ENCODE peak calls at places on chromosomes 3 and 15, in six cellular contexts. One of them, this sample, is unnamed.

GRCh38 chr3:3264796-3265195 is 85.3 kb upstream of the CRBN start:
- DNase-seq in heart right ventricle: no peak
- DNase-seq in spleen: no peak
- DNase-seq in AG04450: no peak
- DNase-seq in IMR-90: no peak
- DNase-seq in HCT116: no peak
- DNase-seq in this sample: no peak

GRCh38 chr3:144816366-144816765 is 844.7 kb downstream of the DIPK2A start:
- DNase-seq in HCT116: no peak
- DNase-seq in IMR-90: no peak
- DNase-seq in heart right ventricle: no peak
- DNase-seq in spleen: no peak
- DNase-seq in AG04450: no peak
- DNase-seq in this sample: no peak

GRCh38 chr3:57911588-57911987 is 96.6 kb upstream of the FLNB start:
- DNase-seq in spleen: no peak
- DNase-seq in heart right ventricle: no peak
- DNase-seq in HCT116: no peak
- DNase-seq in IMR-90: peak; percentile 18
- DNase-seq in AG04450: no peak
- DNase-seq in this sample: no peak

GRCh38 chr15:65305144-65305758 is 774 bp downstream of the RNU5B-1 start:
- DNase-seq in IMR-90: no peak
- DNase-seq in HCT116: no peak
- DNase-seq in spleen: peak; percentile 65
- DNase-seq in AG04450: no peak
- DNase-seq in heart right ventricle: no peak
- DNase-seq in this sample: no peak

GRCh38 chr3:31370681-31371080 is 162.0 kb upstream of the STT3B start:
- DNase-seq in HCT116: no peak
- DNase-seq in AG04450: no peak
- DNase-seq in spleen: no peak
- DNase-seq in IMR-90: no peak
- DNase-seq in heart right ventricle: no peak
- DNase-seq in this sample: no peak

GRCh38 chr3:99119312-99119810 is 217.9 kb upstream of the DCBLD2 start:
- DNase-seq in AG04450: no peak
- DNase-seq in IMR-90: peak; percentile 36
- DNase-seq in HCT116: no peak
- DNase-seq in spleen: no peak
- DNase-seq in heart right ventricle: no peak
- DNase-seq in this sample: no peak

GRCh38 chr15:32936283-32936918 is 218.6 kb downstream of the GREM1 start:
- DNase-seq in IMR-90: peak; percentile 37
- DNase-seq in HCT116: peak; percentile 33
- DNase-seq in spleen: no peak
- DNase-seq in heart right ventricle: no peak
- DNase-seq in AG04450: no peak
- DNase-seq in this sample: no peak

GRCh38 chr15:88848203-88848602 is 45.0 kb downstream of the ACAN start:
- DNase-seq in HCT116: no peak
- DNase-seq in IMR-90: no peak
- DNase-seq in heart right ventricle: no peak
- DNase-seq in spleen: no peak
- DNase-seq in AG04450: no peak
- DNase-seq in this sample: no peak

GRCh38 chr3:37955918-37956317 is 34.7 kb upstream of the VILL start:
- DNase-seq in HCT116: no peak
- DNase-seq in AG04450: no peak
- DNase-seq in heart right ventricle: no peak
- DNase-seq in IMR-90: no peak
- DNase-seq in spleen: no peak
- DNase-seq in this sample: no peak

GRCh38 chr3:106420628-106421027 is 551.8 kb upstream of the CBLB start:
- DNase-seq in spleen: no peak
- DNase-seq in HCT116: no peak
- DNase-seq in IMR-90: no peak
- DNase-seq in heart right ventricle: no peak
- DNase-seq in AG04450: no peak
- DNase-seq in this sample: no peak

GRCh38 chr15:80693682-80694623 is 1.2 kb upstream of the ABHD17C start:
- DNase-seq in AG04450: no peak
- DNase-seq in IMR-90: peak; percentile 39
- DNase-seq in heart right ventricle: no peak
- DNase-seq in spleen: no peak
- DNase-seq in HCT116: no peak
- DNase-seq in this sample: no peak

DNA sequence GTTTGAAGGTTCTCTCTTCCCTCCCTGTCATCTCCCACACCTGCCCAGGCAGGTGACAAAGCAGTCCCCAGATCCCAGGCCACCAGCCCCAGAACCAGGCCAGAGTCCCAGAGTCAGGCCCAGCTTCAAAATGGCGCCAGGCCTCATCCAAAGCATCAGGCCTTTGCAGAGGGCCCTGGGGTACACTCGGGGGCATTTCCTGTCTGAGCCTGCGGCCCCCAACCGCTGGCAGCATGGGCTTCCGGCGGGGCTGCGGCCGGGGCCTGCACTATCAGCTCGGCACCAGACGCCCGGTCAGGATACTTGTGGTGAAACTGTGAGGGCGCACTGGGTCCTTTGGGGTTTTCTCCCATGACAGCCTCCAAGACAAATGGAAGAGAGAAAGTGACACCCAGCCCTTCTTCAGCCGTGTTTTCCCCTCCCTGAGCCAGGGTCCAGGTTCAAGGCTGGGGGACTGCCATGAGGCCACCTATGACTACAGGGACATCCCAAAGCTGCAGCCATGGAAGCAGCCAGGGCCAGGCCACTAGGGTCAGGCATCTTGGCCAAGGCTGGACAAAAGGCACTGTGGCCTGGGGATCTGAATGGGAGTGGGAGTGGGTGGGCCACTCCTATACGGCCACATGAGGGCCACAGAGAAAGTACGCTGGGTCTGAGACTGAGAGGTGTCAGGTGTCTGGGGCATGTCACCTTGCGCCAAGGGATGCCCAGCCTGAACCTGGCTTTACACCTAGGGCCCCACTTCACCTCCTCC is 33.9 kb downstream of the RPN1 start:
- DNase-seq in HCT116: no peak
- DNase-seq in spleen: peak; percentile 84
- DNase-seq in IMR-90: no peak
- DNase-seq in heart right ventricle: no peak
- DNase-seq in AG04450: no peak
- DNase-seq in this sample: no peak
- H3K4me3 ChIP-seq in HCT116: no peak overlapping the region
- H3K4me3 ChIP-seq in spleen: no peak overlapping the region
- H3K4me3 ChIP-seq in IMR-90: no peak overlapping the region
- H3K4me3 ChIP-seq in heart right ventricle: peak overlapping the region; percentile 95
- H3K4me3 ChIP-seq in AG04450: no peak overlapping the region
- H3K4me3 ChIP-seq in this sample: no peak overlapping the region

GRCh38 chr3:44722103-44722401 is 7.4 kb upstream of the ZNF501 start:
- DNase-seq in spleen: no peak
- DNase-seq in heart right ventricle: no peak
- DNase-seq in HCT116: no peak
- DNase-seq in AG04450: no peak
- DNase-seq in IMR-90: no peak
- DNase-seq in this sample: no peak

DNA sequence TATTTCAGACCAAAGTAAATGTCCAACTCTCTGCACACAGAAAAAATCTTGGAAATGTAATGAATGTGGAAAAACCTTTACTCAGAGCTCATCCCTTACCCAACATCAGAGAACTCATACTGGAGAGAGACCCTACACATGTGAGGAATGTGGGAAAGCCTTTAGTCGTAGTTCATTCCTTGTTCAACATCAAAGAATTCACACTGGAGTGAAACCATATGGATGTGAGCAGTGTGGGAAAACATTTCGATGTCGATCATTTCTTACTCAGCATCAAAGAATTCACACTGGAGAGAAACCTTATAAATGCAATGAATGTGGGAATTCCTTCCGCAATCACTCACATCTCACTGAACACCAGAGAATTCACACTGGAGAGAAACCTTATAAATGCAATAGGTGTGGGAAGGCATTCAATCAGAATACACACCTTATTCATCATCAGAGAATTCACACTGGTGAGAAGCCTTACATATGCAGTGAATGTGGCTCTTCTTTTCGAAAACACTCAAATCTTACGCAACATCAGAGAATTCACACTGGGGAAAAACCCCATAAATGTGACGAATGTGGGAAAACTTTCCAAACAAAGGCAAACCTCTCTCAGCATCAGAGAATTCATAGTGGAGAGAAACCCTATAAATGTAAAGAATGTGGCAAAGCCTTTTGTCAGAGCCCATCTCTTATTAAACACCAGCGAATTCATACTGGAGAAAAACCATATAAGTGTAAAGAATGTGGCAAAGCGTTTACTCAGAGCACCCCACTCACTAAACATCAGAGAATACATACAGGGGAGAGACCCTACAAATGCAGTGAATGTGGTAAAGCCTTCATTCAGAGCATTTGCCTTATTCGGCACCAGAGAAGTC is 8.0 kb upstream of the ZNF501 start:
- DNase-seq in AG04450: no peak
- DNase-seq in IMR-90: peak; percentile 6
- DNase-seq in spleen: no peak
- DNase-seq in heart right ventricle: no peak
- DNase-seq in HCT116: no peak
- DNase-seq in this sample: no peak
- H3K9me3 ChIP-seq in AG04450: peaks cover 60% of the 10 kb centered on the region
- H3K9me3 ChIP-seq in IMR-90: peaks cover 79% of the 10 kb centered on the region
- H3K9me3 ChIP-seq in spleen: peaks cover 100% of the 10 kb centered on the region
- H3K9me3 ChIP-seq in heart right ventricle: peaks cover 13% of the 10 kb centered on the region
- H3K9me3 ChIP-seq in HCT116: peaks cover 46% of the 10 kb centered on the region
- H3K9me3 ChIP-seq in this sample: peaks cover 42% of the 10 kb centered on the region

GRCh38 chr3:108497271-108497670 is 13.1 kb downstream of the MYH15 start:
- DNase-seq in spleen: no peak
- DNase-seq in HCT116: no peak
- DNase-seq in heart right ventricle: no peak
- DNase-seq in IMR-90: no peak
- DNase-seq in AG04450: no peak
- DNase-seq in this sample: no peak

GRCh38 chr3:108493862-108494261 is 16.5 kb downstream of the MYH15 start:
- DNase-seq in IMR-90: no peak
- DNase-seq in AG04450: no peak
- DNase-seq in spleen: no peak
- DNase-seq in heart right ventricle: peak; percentile 12
- DNase-seq in HCT116: peak; percentile 19
- DNase-seq in this sample: peak; percentile 21

GRCh38 chr3:108494862-108495531 is 15.4 kb downstream of the MYH15 start:
- DNase-seq in spleen: no peak
- DNase-seq in HCT116: no peak
- DNase-seq in AG04450: no peak
- DNase-seq in IMR-90: no peak
- DNase-seq in heart right ventricle: no peak
- DNase-seq in this sample: no peak

GRCh38 chr3:108500728-108501127 is 9.7 kb downstream of the MYH15 start:
- DNase-seq in spleen: no peak
- DNase-seq in heart right ventricle: no peak
- DNase-seq in IMR-90: peak; percentile 31
- DNase-seq in AG04450: no peak
- DNase-seq in HCT116: no peak
- DNase-seq in this sample: no peak

GRCh38 chr3:108495717-108496116 is 14.7 kb downstream of the MYH15 start:
- DNase-seq in heart right ventricle: no peak
- DNase-seq in IMR-90: no peak
- DNase-seq in AG04450: no peak
- DNase-seq in spleen: no peak
- DNase-seq in HCT116: no peak
- DNase-seq in this sample: no peak
- H3K4me3 ChIP-seq in heart right ventricle: no peak overlapping the region
- H3K4me3 ChIP-seq in IMR-90: no peak overlapping the region
- H3K4me3 ChIP-seq in AG04450: no peak overlapping the region
- H3K4me3 ChIP-seq in spleen: no peak overlapping the region
- H3K4me3 ChIP-seq in HCT116: no peak overlapping the region
- H3K4me3 ChIP-seq in this sample: no peak overlapping the region

GRCh38 chr15:25092661-25093060 is 137.9 kb downstream of the SNRPN start:
- DNase-seq in heart right ventricle: no peak
- DNase-seq in IMR-90: peak; percentile 4
- DNase-seq in spleen: no peak
- DNase-seq in AG04450: no peak
- DNase-seq in HCT116: no peak
- DNase-seq in this sample: no peak
- H3K9me3 ChIP-seq in heart right ventricle: peaks cover 7% of the 10 kb centered on the region
- H3K9me3 ChIP-seq in IMR-90: peaks cover 46% of the 10 kb centered on the region
- H3K9me3 ChIP-seq in spleen: peaks cover 100% of the 10 kb centered on the region
- H3K9me3 ChIP-seq in AG04450: peaks cover 45% of the 10 kb centered on the region
- H3K9me3 ChIP-seq in HCT116: peaks cover 61% of the 10 kb centered on the region
- H3K9me3 ChIP-seq in this sample: no peaks in the 10 kb centered on the region

GRCh38 chr3:133895208-133896001 is at the start of gene RAB6B:
- DNase-seq in spleen: no peak
- DNase-seq in heart right ventricle: peak; percentile 64
- DNase-seq in HCT116: no peak
- DNase-seq in AG04450: no peak
- DNase-seq in IMR-90: peak; percentile 20
- DNase-seq in this sample: peak; percentile 89

GRCh38 chr3:133897547-133897946 is 1.9 kb upstream of the RAB6B start:
- DNase-seq in spleen: no peak
- DNase-seq in IMR-90: no peak
- DNase-seq in heart right ventricle: no peak
- DNase-seq in AG04450: no peak
- DNase-seq in HCT116: no peak
- DNase-seq in this sample: no peak

GRCh38 chr3:133893683-133894333 is 1.9 kb downstream of the RAB6B start:
- DNase-seq in IMR-90: no peak
- DNase-seq in HCT116: no peak
- DNase-seq in heart right ventricle: no peak
- DNase-seq in AG04450: no peak
- DNase-seq in spleen: no peak
- DNase-seq in this sample: no peak

GRCh38 chr3:133894334-133895207 is 1.1 kb downstream of the RAB6B start:
- DNase-seq in spleen: no peak
- DNase-seq in HCT116: no peak
- DNase-seq in IMR-90: no peak
- DNase-seq in heart right ventricle: peak; percentile 34
- DNase-seq in AG04450: no peak
- DNase-seq in this sample: peak; percentile 49

DNA sequence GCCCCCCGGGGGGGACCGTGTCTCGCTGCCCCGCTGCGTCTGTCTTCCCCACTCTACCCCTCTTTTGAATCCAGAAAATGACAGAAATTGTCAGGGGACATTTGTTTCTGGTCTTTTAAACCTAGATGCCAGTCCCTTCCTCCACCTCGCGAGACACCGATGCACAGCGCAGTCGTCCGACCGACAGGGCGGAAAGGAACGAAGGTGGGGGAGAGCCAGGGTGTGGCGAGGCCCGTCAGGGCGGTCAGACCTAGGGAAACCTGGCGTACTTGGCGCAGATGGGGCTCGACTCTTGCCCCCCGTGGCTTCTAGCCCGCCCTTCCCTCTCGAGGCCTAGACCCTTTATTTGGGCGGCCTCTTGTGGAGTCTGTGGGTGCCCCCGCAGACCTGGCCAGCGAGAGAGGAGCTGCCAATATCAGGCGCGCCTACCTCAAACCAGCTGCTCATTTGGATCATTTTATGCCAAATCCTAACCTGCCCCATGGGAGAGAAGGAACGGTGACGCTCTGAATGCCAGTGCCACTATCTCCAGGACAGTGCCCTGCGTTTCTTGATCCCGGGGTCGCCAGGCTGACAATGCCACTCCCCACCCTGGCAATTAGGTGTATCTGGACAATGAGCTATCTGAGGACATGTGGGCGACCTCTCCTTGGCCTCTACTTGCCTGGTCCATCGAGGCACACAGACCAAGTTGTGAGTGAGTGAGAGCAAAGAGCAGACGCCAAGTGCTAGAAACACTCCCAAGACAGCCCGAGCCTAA is 500 bp upstream of the RAB6B start:
- DNase-seq in HCT116: no peak
- DNase-seq in heart right ventricle: no peak
- DNase-seq in AG04450: no peak
- DNase-seq in IMR-90: no peak
- DNase-seq in spleen: no peak
- DNase-seq in this sample: peak; percentile 50
- H3K4me3 ChIP-seq in HCT116: peak overlapping the region; percentile 84
- H3K4me3 ChIP-seq in heart right ventricle: peak overlapping the region; percentile 69
- H3K4me3 ChIP-seq in AG04450: peak overlapping the region; percentile 68
- H3K4me3 ChIP-seq in IMR-90: peak overlapping the region; percentile 64
- H3K4me3 ChIP-seq in spleen: peak overlapping the region; percentile 47
- H3K4me3 ChIP-seq in this sample: peak overlapping the region; percentile 97